ENCODE peak calls at places on chromosomes 6 and 20, in six cellular contexts. One of them, this sample, is unnamed.

GRCh38 chr6:52243282-52243893 is 912 bp downstream of the IL17F start:
- DNase-seq in lower lobe of right lung: no peak
- DNase-seq in breast epithelium: no peak
- DNase-seq in right atrium auricular region: no peak
- DNase-seq in cardiac muscle cell: no peak
- DNase-seq in left lung: no peak
- DNase-seq in this sample: no peak

GRCh38 chr6:92911301-92911700 is 508.1 kb downstream of the EPHA7 start:
- DNase-seq in lower lobe of right lung: no peak
- DNase-seq in breast epithelium: no peak
- DNase-seq in right atrium auricular region: no peak
- DNase-seq in cardiac muscle cell: no peak
- DNase-seq in left lung: no peak
- DNase-seq in this sample: no peak

GRCh38 chr6:145206247-145206907 is 528.9 kb downstream of the EPM2A start:
- DNase-seq in lower lobe of right lung: no peak
- DNase-seq in breast epithelium: no peak
- DNase-seq in right atrium auricular region: no peak
- DNase-seq in cardiac muscle cell: no peak
- DNase-seq in left lung: no peak
- DNase-seq in this sample: no peak

GRCh38 chr20:13207016-13207415 is 14.1 kb upstream of the ISM1 start:
- DNase-seq in lower lobe of right lung: no peak
- DNase-seq in breast epithelium: no peak
- DNase-seq in right atrium auricular region: no peak
- DNase-seq in cardiac muscle cell: no peak
- DNase-seq in left lung: no peak
- DNase-seq in this sample: no peak

GRCh38 chr20:50312682-50313187 is 122.1 kb downstream of the CEBPB start:
- DNase-seq in lower lobe of right lung: peak; percentile 84
- DNase-seq in breast epithelium: peak; percentile 95
- DNase-seq in right atrium auricular region: peak; percentile 88
- DNase-seq in cardiac muscle cell: no peak
- DNase-seq in left lung: peak; percentile 80
- DNase-seq in this sample: peak; percentile 61

GRCh38 chr6:157148391-157149323 is 174.7 kb downstream of the TMEM242 start:
- DNase-seq in lower lobe of right lung: no peak
- DNase-seq in breast epithelium: peak; percentile 91
- DNase-seq in right atrium auricular region: no peak
- DNase-seq in cardiac muscle cell: no peak
- DNase-seq in left lung: no peak
- DNase-seq in this sample: no peak

GRCh38 chr6:95127266-95127665 is 450.1 kb upstream of the MANEA start:
- DNase-seq in lower lobe of right lung: no peak
- DNase-seq in breast epithelium: no peak
- DNase-seq in right atrium auricular region: no peak
- DNase-seq in cardiac muscle cell: no peak
- DNase-seq in left lung: no peak
- DNase-seq in this sample: no peak

GRCh38 chr6:120965814-120966213 is 368.5 kb downstream of the TBC1D32 start:
- DNase-seq in lower lobe of right lung: no peak
- DNase-seq in breast epithelium: no peak
- DNase-seq in right atrium auricular region: no peak
- DNase-seq in cardiac muscle cell: no peak
- DNase-seq in left lung: no peak
- DNase-seq in this sample: no peak

GRCh38 chr6:13014551-13015378 is 298.2 kb downstream of the PHACTR1 start:
- DNase-seq in lower lobe of right lung: peak; percentile 62
- DNase-seq in breast epithelium: no peak
- DNase-seq in right atrium auricular region: no peak
- DNase-seq in cardiac muscle cell: peak; percentile 53
- DNase-seq in left lung: peak; percentile 80
- DNase-seq in this sample: no peak

GRCh38 chr20:44118185-44119034 is 68.6 kb downstream of the JPH2 start:
- DNase-seq in lower lobe of right lung: no peak
- DNase-seq in breast epithelium: no peak
- DNase-seq in right atrium auricular region: no peak
- DNase-seq in cardiac muscle cell: no peak
- DNase-seq in left lung: no peak
- DNase-seq in this sample: no peak

GRCh38 chr20:18133962-18134361 is 3.7 kb upstream of the KAT14 start:
- DNase-seq in lower lobe of right lung: no peak
- DNase-seq in breast epithelium: no peak
- DNase-seq in right atrium auricular region: no peak
- DNase-seq in cardiac muscle cell: no peak
- DNase-seq in left lung: no peak
- DNase-seq in this sample: no peak

GRCh38 chr6:39819226-39819625 is 27.1 kb downstream of the DAAM2 start:
- DNase-seq in lower lobe of right lung: no peak
- DNase-seq in breast epithelium: no peak
- DNase-seq in right atrium auricular region: no peak
- DNase-seq in cardiac muscle cell: no peak
- DNase-seq in left lung: no peak
- DNase-seq in this sample: no peak

GRCh38 chr6:145705561-145705960 is 29.8 kb downstream of the EPM2A start:
- DNase-seq in lower lobe of right lung: no peak
- DNase-seq in breast epithelium: no peak
- DNase-seq in right atrium auricular region: no peak
- DNase-seq in cardiac muscle cell: no peak
- DNase-seq in left lung: no peak
- DNase-seq in this sample: no peak

GRCh38 chr20:57263767-57264150 is 2.7 kb downstream of the BMP7 start:
- DNase-seq in lower lobe of right lung: no peak
- DNase-seq in breast epithelium: no peak
- DNase-seq in right atrium auricular region: no peak
- DNase-seq in cardiac muscle cell: no peak
- DNase-seq in left lung: no peak
- DNase-seq in this sample: no peak

DNA sequence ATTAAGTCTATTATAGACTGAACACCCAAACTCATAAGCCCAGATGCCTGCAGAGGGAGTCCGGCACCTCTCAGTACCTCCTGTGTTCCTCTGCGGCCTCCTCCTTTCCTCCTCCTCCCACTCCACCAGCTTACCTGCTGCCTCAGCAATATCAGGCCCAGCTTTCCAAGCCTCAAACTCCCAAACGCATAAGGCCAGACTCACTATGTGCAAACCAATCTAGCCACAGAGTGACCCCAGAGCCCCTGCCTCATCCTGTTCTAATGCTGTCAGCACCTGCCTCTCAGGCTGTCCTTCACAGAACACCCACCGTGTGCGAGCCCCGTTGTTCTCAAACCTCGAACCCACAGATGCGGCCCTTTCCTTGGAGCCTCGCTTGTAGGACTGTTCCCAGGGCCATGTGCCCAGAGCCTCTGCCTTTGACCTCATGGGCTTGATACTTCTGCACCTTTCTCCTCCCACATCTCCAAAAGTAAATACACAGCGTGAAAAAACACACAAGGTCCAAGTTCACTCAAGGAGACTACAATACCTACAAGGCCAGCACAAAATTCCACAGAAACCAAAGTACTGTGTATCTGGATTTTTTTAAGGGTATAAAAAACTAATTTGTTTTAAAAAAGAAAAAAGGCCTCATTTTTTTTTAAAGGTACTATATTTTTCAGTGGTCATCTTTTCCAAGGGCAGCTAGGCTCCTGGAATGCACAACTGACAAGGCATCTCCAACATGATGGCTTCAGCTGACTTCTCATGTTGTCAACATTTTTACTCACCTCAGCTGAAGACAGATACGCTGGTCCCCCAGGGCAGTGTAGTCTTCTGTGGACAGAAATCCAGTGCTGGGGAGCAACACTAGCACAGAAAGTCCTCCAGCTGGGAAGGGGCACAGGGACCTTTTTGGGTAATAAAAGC is 52.3 kb downstream of the ABHD12 start:
- DNase-seq in lower lobe of right lung: no peak
- DNase-seq in breast epithelium: no peak
- DNase-seq in right atrium auricular region: no peak
- DNase-seq in cardiac muscle cell: no peak
- DNase-seq in left lung: no peak
- DNase-seq in this sample: no peak
- TF ChIP-seq CTCF in lower lobe of right lung: no peak
- TF ChIP-seq CTCF in breast epithelium: no peak
- TF ChIP-seq CTCF in right atrium auricular region: no peak
- TF ChIP-seq CTCF in cardiac muscle cell: no peak
- TF ChIP-seq CTCF in left lung: no peak
- TF ChIP-seq CTCF in this sample: no peak

GRCh38 chr6:43095939-43096338 is 19.8 kb downstream of the PTK7 start:
- DNase-seq in lower lobe of right lung: no peak
- DNase-seq in breast epithelium: no peak
- DNase-seq in right atrium auricular region: no peak
- DNase-seq in cardiac muscle cell: no peak
- DNase-seq in left lung: no peak
- DNase-seq in this sample: no peak

GRCh38 chr6:43093361-43094289 is 17.5 kb downstream of the PTK7 start:
- DNase-seq in lower lobe of right lung: no peak
- DNase-seq in breast epithelium: peak; percentile 30
- DNase-seq in right atrium auricular region: peak; percentile 68
- DNase-seq in cardiac muscle cell: no peak
- DNase-seq in left lung: no peak
- DNase-seq in this sample: no peak

GRCh38 chr6:43097098-43097489 is 21.0 kb downstream of the PTK7 start:
- DNase-seq in lower lobe of right lung: no peak
- DNase-seq in breast epithelium: no peak
- DNase-seq in right atrium auricular region: no peak
- DNase-seq in cardiac muscle cell: no peak
- DNase-seq in left lung: no peak
- DNase-seq in this sample: no peak

GRCh38 chr6:43097502-43097901 is 21.4 kb downstream of the PTK7 start:
- DNase-seq in lower lobe of right lung: no peak
- DNase-seq in breast epithelium: no peak
- DNase-seq in right atrium auricular region: no peak
- DNase-seq in cardiac muscle cell: no peak
- DNase-seq in left lung: no peak
- DNase-seq in this sample: no peak

DNA sequence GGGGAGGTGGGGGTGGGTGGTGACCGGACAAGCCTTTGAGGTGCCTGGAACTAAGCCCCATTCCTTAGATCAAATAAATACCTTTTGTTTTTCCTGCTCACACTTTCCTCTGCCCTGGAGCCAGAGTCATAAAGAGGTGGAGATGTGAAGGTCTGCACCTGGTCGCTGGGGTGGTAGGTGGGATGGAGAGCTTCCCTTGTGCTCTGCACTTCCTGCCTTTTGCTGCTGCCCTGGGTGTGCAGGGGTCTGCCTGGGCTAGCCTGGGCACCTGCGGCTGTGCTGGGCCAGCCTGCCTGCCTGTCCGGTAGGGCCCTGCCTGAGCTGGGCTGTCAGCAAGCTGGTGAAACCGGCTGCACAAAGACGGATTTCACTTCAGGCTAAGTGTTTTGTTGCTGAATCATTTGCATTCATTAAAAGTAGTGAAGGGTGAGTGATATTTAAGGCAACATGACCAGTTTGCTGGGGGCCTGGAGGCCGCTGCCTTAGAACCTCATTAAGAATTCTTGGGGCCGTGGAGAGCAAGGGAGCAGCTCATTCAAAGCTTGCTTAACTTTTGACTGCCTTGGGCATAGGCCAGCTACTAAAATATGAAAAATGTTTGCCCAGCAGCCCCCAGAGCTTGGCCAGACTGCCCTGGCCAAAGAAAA is 20.5 kb downstream of the PTK7 start:
- DNase-seq in lower lobe of right lung: peak; percentile 69
- DNase-seq in breast epithelium: peak; percentile 65
- DNase-seq in right atrium auricular region: no peak
- DNase-seq in cardiac muscle cell: no peak
- DNase-seq in left lung: peak; percentile 84
- DNase-seq in this sample: no peak
- H3K4me3 ChIP-seq in lower lobe of right lung: peak overlapping the region; percentile 37
- H3K4me3 ChIP-seq in breast epithelium: no peak overlapping the region
- H3K4me3 ChIP-seq in right atrium auricular region: no peak overlapping the region
- H3K4me3 ChIP-seq in cardiac muscle cell: no peak overlapping the region
- H3K4me3 ChIP-seq in left lung: no peak overlapping the region
- H3K4me3 ChIP-seq in this sample: no peak overlapping the region

GRCh38 chr20:1809611-1810510 is 85.3 kb upstream of the SIRPA start:
- DNase-seq in lower lobe of right lung: no peak
- DNase-seq in breast epithelium: no peak
- DNase-seq in right atrium auricular region: peak; percentile 50
- DNase-seq in cardiac muscle cell: no peak
- DNase-seq in left lung: no peak
- DNase-seq in this sample: no peak
- TF ChIP-seq CTCF in lower lobe of right lung: no peak
- TF ChIP-seq CTCF in breast epithelium: no peak
- TF ChIP-seq CTCF in right atrium auricular region: no peak
- TF ChIP-seq CTCF in cardiac muscle cell: no peak
- TF ChIP-seq CTCF in left lung: no peak
- TF ChIP-seq CTCF in this sample: no peak

GRCh38 chr6:21189721-21190120 is 403.8 kb upstream of the SOX4 start:
- DNase-seq in lower lobe of right lung: no peak
- DNase-seq in breast epithelium: no peak
- DNase-seq in right atrium auricular region: no peak
- DNase-seq in cardiac muscle cell: no peak
- DNase-seq in left lung: no peak
- DNase-seq in this sample: no peak

GRCh38 chr6:21187485-21187884 is 406.1 kb upstream of the SOX4 start:
- DNase-seq in lower lobe of right lung: no peak
- DNase-seq in breast epithelium: no peak
- DNase-seq in right atrium auricular region: no peak
- DNase-seq in cardiac muscle cell: no peak
- DNase-seq in left lung: no peak
- DNase-seq in this sample: no peak

GRCh38 chr6:21188505-21189223 is 404.9 kb upstream of the SOX4 start:
- DNase-seq in lower lobe of right lung: no peak
- DNase-seq in breast epithelium: no peak
- DNase-seq in right atrium auricular region: no peak
- DNase-seq in cardiac muscle cell: no peak
- DNase-seq in left lung: no peak
- DNase-seq in this sample: no peak

GRCh38 chr6:21193790-21194189 is 399.8 kb upstream of the SOX4 start:
- DNase-seq in lower lobe of right lung: no peak
- DNase-seq in breast epithelium: no peak
- DNase-seq in right atrium auricular region: no peak
- DNase-seq in cardiac muscle cell: no peak
- DNase-seq in left lung: no peak
- DNase-seq in this sample: no peak

DNA sequence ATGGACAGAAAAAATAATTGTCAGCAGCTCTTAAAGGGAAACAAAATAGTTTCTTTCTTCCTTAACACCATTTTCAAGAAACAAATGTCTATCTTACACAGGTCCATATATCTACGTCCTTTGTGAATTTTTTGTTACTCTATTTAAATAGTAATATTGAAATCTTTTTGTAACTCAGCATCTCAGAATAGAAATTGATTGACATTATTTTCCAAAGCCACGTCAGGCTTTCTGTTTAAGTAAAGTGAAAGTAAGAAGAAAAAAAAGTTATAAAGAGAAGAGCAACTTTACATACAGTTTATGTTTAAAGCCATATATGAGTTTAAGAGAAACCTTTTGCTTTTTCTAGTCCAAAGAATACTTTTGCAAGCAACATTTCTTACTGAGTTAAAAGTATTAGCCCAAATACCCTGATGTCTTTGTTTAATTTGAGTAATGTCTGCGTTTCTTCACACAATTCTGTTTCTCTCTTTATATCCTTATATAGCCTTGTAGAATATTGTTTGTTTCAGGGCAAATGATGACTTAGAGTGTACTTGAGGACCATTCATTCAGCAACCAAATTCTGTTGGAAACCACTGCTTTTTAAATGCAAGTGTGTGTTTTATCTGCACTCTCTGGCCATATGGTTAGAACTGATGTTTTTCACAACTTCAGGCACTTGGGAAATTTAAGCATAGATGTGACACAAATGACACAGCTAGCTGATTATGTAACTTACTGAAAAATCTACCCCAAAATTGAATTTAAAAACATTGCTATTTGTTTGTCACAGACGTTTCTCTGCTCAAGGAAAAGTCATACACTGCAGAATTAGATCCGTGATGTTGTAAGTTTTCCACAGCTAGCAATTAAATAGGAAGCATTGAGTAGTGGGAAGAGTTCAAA is 402.6 kb upstream of the SOX4 start:
- DNase-seq in lower lobe of right lung: no peak
- DNase-seq in breast epithelium: no peak
- DNase-seq in right atrium auricular region: no peak
- DNase-seq in cardiac muscle cell: no peak
- DNase-seq in left lung: no peak
- DNase-seq in this sample: no peak
- H3K4me3 ChIP-seq in lower lobe of right lung: no peak overlapping the region
- H3K4me3 ChIP-seq in breast epithelium: no peak overlapping the region
- H3K4me3 ChIP-seq in right atrium auricular region: no peak overlapping the region
- H3K4me3 ChIP-seq in cardiac muscle cell: no peak overlapping the region
- H3K4me3 ChIP-seq in left lung: no peak overlapping the region
- H3K4me3 ChIP-seq in this sample: no peak overlapping the region